ENCODE peak calls at places on chromosomes 5 and 9, in ten cellular contexts. V is GM04503, K is AML-193, A is mesendoderm, Q is AG09309, I is T-cell, J is AG04449, U is HEK293T, G is T-helper 17 cell, N is hippocampal formation. W is an unnamed sample.

GRCh38 chr9:107905313-107906027 is 415.9 kb upstream of the KLF4 start:
- DNase-seq in V (no peak), K (no peak), A (no peak), Q (no peak), I (no peak), J (no peak), U (no peak), G (no peak), N (peak), W (no peak)

GRCh38 chr9:109487247-109487646 is 10.9 kb downstream of the PTPN3 start:
- DNase-seq in V (no peak), K (no peak), A (peak), Q (no peak), I (no peak), J (no peak), U (no peak), G (no peak), N (no peak), W (no peak)

GRCh38 chr9:96686638-96687335 is 31.7 kb upstream of the PRXL2C start:
- DNase-seq in V (peak), K (no peak), A (peak), Q (no peak), I (peak), J (no peak), U (no peak), G (peak), N (peak), W (peak)

GRCh38 chr5:79436821-79437220 is 77.1 kb downstream of the HOMER1 start:
- DNase-seq in V (no peak), K (no peak), A (no peak), Q (no peak), I (no peak), J (no peak), U (no peak), G (no peak), N (no peak), W (no peak)

GRCh38 chr9:89463986-89464901 is 33.7 kb downstream of the SEMA4D start:
- DNase-seq in V (no peak), K (peak), A (no peak), Q (no peak), I (peak), J (no peak), U (no peak), G (peak), N (no peak), W (peak)

GRCh38 chr9:116647515-116647809 is 39.6 kb upstream of the TRIM32 start:
- DNase-seq in V (no peak), K (no peak), A (no peak), Q (no peak), I (no peak), J (no peak), U (no peak), G (no peak), N (no peak), W (no peak)

GRCh38 chr5:53545744-53546143 is 14.7 kb upstream of the NDUFS4 start:
- DNase-seq in V (no peak), K (no peak), A (peak), Q (no peak), I (no peak), J (no peak), U (no peak), G (no peak), N (no peak), W (no peak)

GRCh38 chr5:2611561-2612096 is 139.8 kb downstream of the IRX2 start:
- DNase-seq in V (no peak), K (no peak), A (no peak), Q (no peak), I (no peak), J (no peak), U (no peak), G (no peak), N (no peak), W (no peak)

GRCh38 chr9:93200989-93201339 is 17.0 kb downstream of the WNK2 start:
- DNase-seq in V (no peak), K (no peak), A (peak), Q (no peak), I (no peak), J (no peak), U (no peak), G (no peak), N (no peak), W (no peak)

GRCh38 chr9:126916909-126917308 is 2.3 kb downstream of the RALGPS1 start:
- DNase-seq in V (no peak), K (no peak), A (peak), Q (no peak), I (no peak), J (no peak), U (peak), G (no peak), N (no peak), W (no peak)

GRCh38 chr5:54274944-54275343 is 35.4 kb downstream of the ARL15 start:
- DNase-seq in V (no peak), K (no peak), A (no peak), Q (no peak), I (no peak), J (no peak), U (no peak), G (no peak), N (no peak), W (no peak)

GRCh38 chr5:156824800-156825199 is 25.3 kb upstream of the PPP1R2B start:
- DNase-seq in V (peak), K (no peak), A (peak), Q (peak), I (no peak), J (peak), U (no peak), G (no peak), N (no peak), W (no peak)

GRCh38 chr5:170338933-170339779 is 41.6 kb upstream of the LCP2 start:
- DNase-seq in V (no peak), K (peak), A (peak), Q (no peak), I (peak), J (no peak), U (no peak), G (peak), N (no peak), W (no peak)

GRCh38 chr9:89349607-89350006 is 31.3 kb downstream of the SECISBP2 start:
- DNase-seq in V (no peak), K (no peak), A (no peak), Q (no peak), I (no peak), J (no peak), U (no peak), G (no peak), N (no peak), W (no peak)

GRCh38 chr5:126044111-126044668 is 379.0 kb upstream of the GRAMD2B start:
- DNase-seq in V (no peak), K (no peak), A (peak), Q (no peak), I (no peak), J (peak), U (peak), G (no peak), N (no peak), W (no peak)

GRCh38 chr9:77166193-77166592 is 11.1 kb upstream of the VPS13A start:
- DNase-seq in V (no peak), K (no peak), A (no peak), Q (no peak), I (no peak), J (no peak), U (no peak), G (no peak), N (no peak), W (no peak)

GRCh38 chr5:102857090-102857818 is 102.1 kb downstream of the PAM start:
- DNase-seq in V (peak), K (no peak), A (no peak), Q (peak), I (no peak), J (no peak), U (no peak), G (no peak), N (no peak), W (no peak)

GRCh38 chr9:36976371-36977030 is 57.6 kb downstream of the PAX5 start:
- DNase-seq in V (no peak), K (no peak), A (no peak), Q (no peak), I (no peak), J (no peak), U (no peak), G (no peak), N (no peak), W (peak)

GRCh38 chr9:12935714-12936113 is 160.9 kb downstream of the LURAP1L start:
- DNase-seq in V (peak), K (no peak), A (no peak), Q (peak), I (no peak), J (peak), U (no peak), G (no peak), N (no peak), W (no peak)

GRCh38 chr9:1869843-1870242 is 145.3 kb upstream of the SMARCA2 start:
- DNase-seq in V (no peak), K (peak), A (peak), Q (no peak), I (peak), J (no peak), U (peak), G (peak), N (no peak), W (no peak)

GRCh38 chr5:72378636-72379289 is 58.6 kb downstream of the PTCD2 start:
- DNase-seq in V (no peak), K (no peak), A (peak), Q (peak), I (no peak), J (no peak), U (peak), G (no peak), N (no peak), W (no peak)

GRCh38 chr5:76637490-76637889 is 14.3 kb upstream of the F2RL2 start:
- DNase-seq in V (no peak), K (no peak), A (no peak), Q (no peak), I (no peak), J (no peak), U (no peak), G (no peak), N (no peak), W (no peak)

GRCh38 chr5:18745988-18746615 is 1111.8 kb downstream of the TAF11L14 start:
- DNase-seq in V (no peak), K (peak), A (no peak), Q (no peak), I (peak), J (no peak), U (no peak), G (no peak), N (no peak), W (no peak)

GRCh38 chr5:134240421-134240962 is 14.6 kb upstream of the PPP2CA start:
- DNase-seq in V (no peak), K (no peak), A (no peak), Q (no peak), I (no peak), J (no peak), U (peak), G (no peak), N (peak), W (no peak)

GRCh38 chr5:154583545-154584168 is 105.6 kb upstream of the HAND1 start:
- DNase-seq in V (no peak), K (no peak), A (peak), Q (no peak), I (no peak), J (no peak), U (no peak), G (no peak), N (no peak), W (no peak)

GRCh38 chr5:56803894-56804293 is 11.5 kb upstream of the MAP3K1 start:
- DNase-seq in V (no peak), K (no peak), A (no peak), Q (no peak), I (no peak), J (no peak), U (no peak), G (no peak), N (no peak), W (no peak)

GRCh38 chr5:140130949-140131733 is 5.4 kb downstream of the IGIP start:
- DNase-seq in V (no peak), K (no peak), A (no peak), Q (no peak), I (no peak), J (no peak), U (no peak), G (no peak), N (no peak), W (no peak)

W was measured in upper lobe of right lung.